ENCODE peak calls at places on chromosomes 5 and 9, in four cellular contexts. One of them, this sample, is unnamed.

GRCh38 chr5:157265714-157266285 is at the start of gene CYFIP2:
- DNase-seq in psoas muscle: peak; percentile 80
- DNase-seq in heart right ventricle: peak; percentile 70
- DNase-seq in fibroblast of lung: peak; percentile 23
- DNase-seq in this sample: peak; percentile 75

GRCh38 chr9:137314561-137315560 is 12.8 kb upstream of the NRARP start:
- DNase-seq in heart right ventricle: peak; percentile 34
- DNase-seq in fibroblast of lung: no peak
- DNase-seq in psoas muscle: peak; percentile 53
- DNase-seq in this sample: no peak

GRCh38 chr5:107469485-107469884 is 201.3 kb downstream of the EFNA5 start:
- DNase-seq in fibroblast of lung: peak; percentile 97
- DNase-seq in psoas muscle: no peak
- DNase-seq in heart right ventricle: no peak
- DNase-seq in this sample: no peak

GRCh38 chr5:82551220-82551619 is 273.1 kb upstream of the RPS23 start:
- DNase-seq in psoas muscle: no peak
- DNase-seq in fibroblast of lung: no peak
- DNase-seq in heart right ventricle: no peak
- DNase-seq in this sample: no peak

GRCh38 chr5:33611882-33612281 is 171.1 kb downstream of the TARS1 start:
- DNase-seq in psoas muscle: no peak
- DNase-seq in fibroblast of lung: peak; percentile 74
- DNase-seq in heart right ventricle: no peak
- DNase-seq in this sample: no peak

GRCh38 chr9:4548796-4549725 is 58.8 kb downstream of the SLC1A1 start:
- DNase-seq in heart right ventricle: peak; percentile 36
- DNase-seq in fibroblast of lung: no peak
- DNase-seq in psoas muscle: peak; percentile 50
- DNase-seq in this sample: no peak

GRCh38 chr5:66356011-66356565 is 212.0 kb downstream of the SREK1 start:
- DNase-seq in fibroblast of lung: peak; percentile 40
- DNase-seq in heart right ventricle: no peak
- DNase-seq in psoas muscle: no peak
- DNase-seq in this sample: no peak

GRCh38 chr5:172187118-172188032 is 649 bp downstream of the STK10 start:
- DNase-seq in fibroblast of lung: peak; percentile 79
- DNase-seq in heart right ventricle: peak; percentile 65
- DNase-seq in psoas muscle: peak; percentile 79
- DNase-seq in this sample: peak; percentile 48

GRCh38 chr9:94922098-94922607 is 195.7 kb downstream of the AOPEP start:
- DNase-seq in heart right ventricle: no peak
- DNase-seq in fibroblast of lung: peak; percentile 100
- DNase-seq in psoas muscle: no peak
- DNase-seq in this sample: no peak

GRCh38 chr5:175696139-175696854 is 38.4 kb downstream of the HRH2 start:
- DNase-seq in heart right ventricle: peak; percentile 80
- DNase-seq in fibroblast of lung: no peak
- DNase-seq in psoas muscle: peak; percentile 85
- DNase-seq in this sample: peak; percentile 83

GRCh38 chr5:147751156-147751830 is 31.2 kb downstream of the JAKMIP2 start:
- DNase-seq in fibroblast of lung: no peak
- DNase-seq in heart right ventricle: no peak
- DNase-seq in psoas muscle: no peak
- DNase-seq in this sample: no peak

GRCh38 chr5:151063136-151063544 is 17.7 kb downstream of the TNIP1 start:
- DNase-seq in psoas muscle: no peak
- DNase-seq in fibroblast of lung: peak; percentile 91
- DNase-seq in heart right ventricle: no peak
- DNase-seq in this sample: no peak

GRCh38 chr9:109244179-109245132 is 76.4 kb downstream of the EPB41L4B start:
- DNase-seq in heart right ventricle: peak; percentile 69
- DNase-seq in fibroblast of lung: peak; percentile 60
- DNase-seq in psoas muscle: peak; percentile 82
- DNase-seq in this sample: peak; percentile 84

GRCh38 chr9:133727277-133727875 is 10.8 kb downstream of the SARDH start:
- DNase-seq in heart right ventricle: no peak
- DNase-seq in psoas muscle: peak; percentile 41
- DNase-seq in fibroblast of lung: no peak
- DNase-seq in this sample: no peak

GRCh38 chr5:141914797-141915196 is 8.9 kb upstream of the DELE1 start:
- DNase-seq in heart right ventricle: no peak
- DNase-seq in psoas muscle: no peak
- DNase-seq in fibroblast of lung: no peak
- DNase-seq in this sample: no peak

GRCh38 chr5:141913560-141913959 is 10.1 kb upstream of the DELE1 start:
- DNase-seq in fibroblast of lung: no peak
- DNase-seq in heart right ventricle: no peak
- DNase-seq in psoas muscle: no peak
- DNase-seq in this sample: no peak

GRCh38 chr5:141916522-141916921 is 7.1 kb upstream of the DELE1 start:
- DNase-seq in psoas muscle: no peak
- DNase-seq in fibroblast of lung: no peak
- DNase-seq in heart right ventricle: no peak
- DNase-seq in this sample: no peak

GRCh38 chr5:141915881-141916336 is 7.8 kb upstream of the DELE1 start:
- DNase-seq in psoas muscle: no peak
- DNase-seq in heart right ventricle: no peak
- DNase-seq in fibroblast of lung: no peak
- DNase-seq in this sample: no peak

DNA sequence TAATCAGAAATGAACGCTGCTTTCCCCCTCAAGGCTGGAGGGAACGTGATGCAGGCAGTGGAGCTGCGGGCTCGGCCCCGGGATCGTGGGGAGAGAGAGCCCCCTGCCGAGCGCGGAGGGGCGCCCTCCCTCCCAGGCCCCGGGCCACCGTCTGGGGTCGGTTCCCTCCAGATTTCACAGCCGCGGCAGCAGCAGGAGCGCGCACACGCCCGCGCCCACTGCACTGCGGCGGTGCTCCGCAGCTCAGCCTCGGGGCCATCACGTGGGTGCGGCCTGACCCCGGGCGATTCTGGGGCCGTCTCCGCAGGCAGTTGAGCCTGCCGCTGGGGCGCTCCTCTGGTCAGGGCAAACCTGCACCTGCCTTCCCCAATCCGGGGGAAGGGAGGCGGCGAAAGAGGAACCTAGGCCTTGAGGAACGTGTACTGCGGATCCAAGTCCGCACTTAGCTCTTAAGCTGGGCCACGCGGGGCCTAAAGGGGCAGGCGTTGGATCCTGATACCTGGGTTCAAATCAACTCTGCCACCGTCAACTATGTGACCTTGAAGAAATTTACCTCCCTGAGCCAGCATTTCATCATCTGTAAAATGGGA is 9.4 kb upstream of the DELE1 start:
- DNase-seq in psoas muscle: peak; percentile 64
- DNase-seq in fibroblast of lung: peak; percentile 6
- DNase-seq in heart right ventricle: peak; percentile 45
- DNase-seq in this sample: no peak
- H3K27ac ChIP-seq in psoas muscle: no peak overlapping the region
- H3K27ac ChIP-seq in fibroblast of lung: no peak overlapping the region
- H3K27ac ChIP-seq in heart right ventricle: no peak overlapping the region
- H3K27ac ChIP-seq in this sample: no peak overlapping the region

DNA sequence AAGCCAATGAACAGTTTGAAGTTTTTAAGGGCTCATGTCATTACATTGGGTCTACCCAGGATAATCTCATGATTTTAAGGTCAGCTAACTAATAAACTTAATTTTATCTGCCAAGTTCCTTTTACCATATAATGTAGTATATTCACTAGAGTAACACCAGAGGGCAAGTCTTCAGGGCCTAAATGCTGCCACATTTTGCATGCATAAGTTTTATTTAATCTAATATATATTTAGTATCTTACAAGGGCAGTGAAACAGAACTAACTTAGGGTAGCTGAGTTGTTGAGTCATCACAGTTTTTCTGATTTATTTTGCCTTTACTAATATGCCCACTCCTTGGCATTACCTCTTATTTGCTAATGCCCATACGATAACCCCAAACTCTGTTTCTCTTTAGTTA is 8.1 kb upstream of the APC start:
- DNase-seq in psoas muscle: no peak
- DNase-seq in fibroblast of lung: no peak
- DNase-seq in heart right ventricle: no peak
- DNase-seq in this sample: no peak
- H3K27ac ChIP-seq in psoas muscle: no peak overlapping the region
- H3K27ac ChIP-seq in fibroblast of lung: no peak overlapping the region
- H3K27ac ChIP-seq in heart right ventricle: no peak overlapping the region
- H3K27ac ChIP-seq in this sample: no peak overlapping the region

GRCh38 chr9:76486151-76486550 is 27.2 kb downstream of the GCNT1 start:
- DNase-seq in fibroblast of lung: peak; percentile 44
- DNase-seq in psoas muscle: no peak
- DNase-seq in heart right ventricle: no peak
- DNase-seq in this sample: no peak

DNA sequence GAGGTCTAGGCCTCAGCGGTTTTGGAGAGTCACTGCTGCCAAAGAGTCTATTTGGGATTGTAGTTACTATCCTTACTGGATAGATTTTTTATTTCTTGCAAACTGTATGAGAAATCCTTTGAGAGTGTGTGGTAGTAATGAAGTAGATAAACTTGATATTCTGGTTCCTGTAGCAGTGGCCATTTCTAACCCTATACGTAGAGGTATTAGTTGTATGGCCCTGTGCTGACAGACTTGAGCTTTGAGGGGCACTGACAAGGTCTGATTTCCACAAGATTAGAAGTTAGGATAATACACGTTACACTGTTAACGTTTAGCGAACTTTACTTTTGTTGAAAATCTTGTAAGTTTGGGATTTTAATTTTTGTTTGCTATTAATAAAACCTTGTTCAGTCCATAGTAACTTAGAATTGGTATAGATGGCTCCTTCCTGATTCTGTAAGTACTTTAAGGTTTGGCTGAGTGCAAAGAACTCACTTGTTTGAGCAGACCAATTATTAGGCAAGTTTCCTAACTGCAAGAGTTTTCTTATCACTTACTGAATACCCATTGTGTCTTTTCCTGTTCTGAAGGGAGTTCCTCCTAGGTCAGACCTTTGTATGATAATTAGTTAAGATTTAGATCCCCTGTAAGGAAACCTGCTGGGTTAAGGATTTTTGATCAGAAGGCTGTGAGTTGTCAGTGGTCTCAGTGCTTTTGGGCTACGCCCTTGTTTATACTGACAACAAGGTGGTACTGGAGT is 31.4 kb downstream of the GCNT1 start:
- DNase-seq in psoas muscle: no peak
- DNase-seq in fibroblast of lung: no peak
- DNase-seq in heart right ventricle: no peak
- DNase-seq in this sample: no peak
- H3K27ac ChIP-seq in psoas muscle: peak overlapping the region; percentile 21
- H3K27ac ChIP-seq in fibroblast of lung: no peak overlapping the region
- H3K27ac ChIP-seq in heart right ventricle: peak overlapping the region; percentile 81
- H3K27ac ChIP-seq in this sample: no peak overlapping the region

DNA sequence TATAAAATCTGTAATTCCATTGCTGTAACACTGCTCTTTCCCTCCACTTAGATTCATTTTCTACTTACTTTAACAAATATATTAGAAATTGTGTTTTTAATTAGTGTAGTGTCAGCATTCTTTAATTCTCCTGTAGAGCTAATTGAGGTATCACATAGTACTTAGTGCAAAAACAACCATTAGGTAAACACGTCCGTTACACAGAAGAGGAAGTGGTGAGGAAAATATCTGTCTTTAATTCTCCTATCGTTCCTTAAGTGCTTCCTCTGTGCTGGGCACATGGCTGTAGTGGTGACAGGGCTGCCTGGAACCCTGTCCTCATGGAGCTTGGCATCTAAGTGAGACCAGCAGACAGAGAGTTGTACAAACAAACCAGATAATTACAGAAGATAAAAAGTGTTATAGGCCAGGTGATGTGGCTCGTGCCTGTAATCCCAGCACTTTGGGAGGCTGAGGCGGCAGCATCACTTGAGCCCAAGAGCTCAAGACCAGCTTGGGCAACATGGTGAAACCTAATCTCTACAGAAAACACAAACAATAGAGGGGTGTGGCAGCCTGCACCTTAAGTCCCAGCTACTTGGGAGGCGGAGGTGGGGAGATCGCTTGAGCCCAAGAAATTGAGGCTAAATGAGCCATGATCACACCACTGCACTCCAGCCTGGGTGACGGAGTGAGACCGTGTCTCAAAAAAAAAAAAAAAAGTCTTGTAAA is 36.3 kb downstream of the PARP8 start:
- DNase-seq in heart right ventricle: no peak
- DNase-seq in fibroblast of lung: no peak
- DNase-seq in psoas muscle: no peak
- DNase-seq in this sample: no peak
- H3K27ac ChIP-seq in heart right ventricle: no peak overlapping the region
- H3K27ac ChIP-seq in fibroblast of lung: no peak overlapping the region
- H3K27ac ChIP-seq in psoas muscle: no peak overlapping the region
- H3K27ac ChIP-seq in this sample: no peak overlapping the region

GRCh38 chr5:142906863-142907671 is 136.9 kb downstream of the ARHGAP26 start:
- DNase-seq in heart right ventricle: peak; percentile 18
- DNase-seq in psoas muscle: peak; percentile 64
- DNase-seq in fibroblast of lung: peak; percentile 60
- DNase-seq in this sample: no peak
- H3K27ac ChIP-seq in heart right ventricle: peak overlapping the region; percentile 75
- H3K27ac ChIP-seq in psoas muscle: peak overlapping the region; percentile 47
- H3K27ac ChIP-seq in fibroblast of lung: peak overlapping the region; percentile 1
- H3K27ac ChIP-seq in this sample: no peak overlapping the region

This sample was measured in ascending aorta.